ENCODE peak calls at places on chromosome 12, in nine cellular contexts. S is effector CD4-positive, alpha-beta T cell; V is NCI-H1048; B is HCT116; M is NCI-H748 treated with DMSO at 0.1 percent for 48 hours; G is EH; T is esophagus muscularis mucosa; W is endothelial cell; L is M059J. O is an unnamed sample.

GRCh38 chr12:75994069-75994740 is 37.4 kb downstream of the PHLDA1 start:
- DNase-seq in S (no peak), M (no peak), G (no peak), L (no peak), T (no peak), W (no peak), V (no peak), B (no peak), O (no peak)

GRCh38 chr12:21819236-21819635 is 44.7 kb upstream of the KCNJ8 start:
- DNase-seq in S (no peak), V (no peak), B (no peak), G (peak), M (no peak), T (no peak), W (no peak), L (no peak), O (peak)

GRCh38 chr12:49922349-49923034 is 18.8 kb upstream of the FAIM2 start:
- DNase-seq in M (no peak), W (no peak), L (no peak), V (no peak), G (no peak), S (no peak), T (no peak), B (no peak), O (no peak)

GRCh38 chr12:79415754-79416435 is 274.9 kb downstream of the PAWR start:
- DNase-seq in T (no peak), S (no peak), B (no peak), W (no peak), G (peak), M (no peak), V (no peak), L (peak), O (no peak)

GRCh38 chr12:27284751-27285150 is 40.7 kb downstream of the STK38L start:
- DNase-seq in W (no peak), S (no peak), G (peak), T (no peak), L (peak), B (no peak), M (no peak), V (no peak), O (peak)

GRCh38 chr12:94289551-94290312 is 141.4 kb downstream of the PLXNC1 start:
- DNase-seq in M (no peak), G (peak), T (no peak), W (no peak), S (no peak), V (no peak), L (peak), B (no peak), O (peak)

GRCh38 chr12:53999596-54000104 is 311 bp upstream of the HOXC9 start:
- DNase-seq in B (peak), V (peak), T (no peak), G (peak), W (no peak), S (no peak), L (peak), M (peak), O (peak)

GRCh38 chr12:52924764-52925716 is 20.2 kb upstream of the KRT8 start:
- DNase-seq in B (peak), T (no peak), S (no peak), L (peak), M (no peak), W (no peak), G (peak), V (no peak), O (peak)

GRCh38 chr12:19969476-19969875 is 398.9 kb upstream of the PDE3A start:
- DNase-seq in B (no peak), T (no peak), G (peak), V (no peak), W (no peak), L (no peak), M (no peak), S (no peak), O (no peak)

GRCh38 chr12:32395031-32395430 is 4.3 kb upstream of the FGD4 start:
- DNase-seq in L (no peak), W (no peak), V (no peak), M (no peak), T (no peak), G (no peak), S (no peak), B (no peak), O (no peak)

GRCh38 chr12:89414322-89414721 is 62.0 kb upstream of the DUSP6 start:
- DNase-seq in T (peak), W (no peak), S (no peak), G (no peak), B (no peak), M (no peak), L (no peak), V (no peak), O (no peak)

GRCh38 chr12:49689236-49689635 is 18.0 kb downstream of the FMNL3 start:
- DNase-seq in W (no peak), B (no peak), T (no peak), M (no peak), V (no peak), G (no peak), L (no peak), S (no peak), O (no peak)

GRCh38 chr12:14776236-14776959 is 26.9 kb downstream of the WBP11 start:
- DNase-seq in L (peak), B (no peak), T (no peak), W (no peak), M (no peak), G (peak), V (no peak), S (no peak), O (peak)

GRCh38 chr12:47190271-47190750 is 110.6 kb upstream of the AMIGO2 start:
- DNase-seq in S (no peak), W (no peak), V (peak), L (peak), B (no peak), T (no peak), M (no peak), G (peak), O (peak)

GRCh38 chr12:19915392-19916192 is 452.7 kb upstream of the PDE3A start:
- DNase-seq in G (peak), V (no peak), L (peak), S (no peak), W (peak), B (peak), M (peak), T (no peak), O (no peak)

GRCh38 chr12:9798008-9798619 is 29.2 kb upstream of the KLRF1 start:
- DNase-seq in G (peak), L (peak), B (peak), V (no peak), T (no peak), S (peak), W (peak), M (peak), O (peak)

GRCh38 chr12:8860165-8860961 is 37.9 kb downstream of the A2ML1 start:
- DNase-seq in M (no peak), W (peak), S (peak), T (no peak), B (peak), V (no peak), G (peak), L (peak), O (peak)

GRCh38 chr12:3252416-3252815 is 175.2 kb downstream of the TSPAN9 start:
- DNase-seq in G (no peak), T (peak), W (no peak), B (no peak), S (no peak), V (no peak), L (no peak), M (no peak), O (no peak)

GRCh38 chr12:69338120-69338859 is 9.9 kb upstream of the LYZ start:
- DNase-seq in S (no peak), V (no peak), B (no peak), L (no peak), T (no peak), W (no peak), M (no peak), G (no peak), O (no peak)

GRCh38 chr12:62194616-62195015 is 65.6 kb upstream of the USP15 start:
- DNase-seq in T (no peak), W (no peak), G (no peak), L (peak), B (no peak), M (no peak), V (no peak), S (no peak), O (no peak)

GRCh38 chr12:88578821-88579518 is 1.3 kb downstream of the KITLG start:
- DNase-seq in M (peak), B (no peak), V (no peak), S (no peak), T (no peak), W (peak), G (peak), L (peak), O (peak)

GRCh38 chr12:113407931-113408585 is 4.4 kb upstream of the SDS start:
- DNase-seq in L (peak), T (no peak), M (no peak), B (no peak), S (no peak), V (no peak), G (peak), W (no peak), O (peak)

GRCh38 chr12:10919809-10920208 is 9.2 kb upstream of the PRH2 start:
- DNase-seq in G (no peak), M (no peak), V (no peak), T (no peak), B (no peak), L (no peak), S (no peak), W (no peak), O (no peak)

GRCh38 chr12:6161124-6161882 is 36.8 kb upstream of the VWF start:
- DNase-seq in S (no peak), W (no peak), L (no peak), T (no peak), B (no peak), G (peak), V (no peak), M (no peak), O (no peak)

GRCh38 chr12:80165741-80166140 is 66.4 kb downstream of the OTOGL start:
- DNase-seq in T (no peak), L (no peak), B (no peak), V (no peak), W (no peak), S (no peak), G (no peak), M (no peak), O (no peak)

GRCh38 chr12:7144414-7145120 is 14.4 kb downstream of the CLSTN3 start:
- DNase-seq in T (no peak), G (peak), M (peak), B (peak), W (no peak), S (no peak), L (peak), V (peak), O (peak)

GRCh38 chr12:128408669-128409068 is 141.7 kb downstream of the TMEM132C start:
- DNase-seq in S (no peak), B (no peak), W (no peak), G (no peak), V (no peak), M (no peak), T (no peak), L (no peak), O (no peak)

GRCh38 chr12:52221912-52222457 is 11.1 kb upstream of the KRT7 start:
- DNase-seq in L (peak), V (no peak), W (peak), G (peak), S (peak), T (no peak), B (peak), M (peak), O (peak)

GRCh38 chr12:48197967-48198618 is 5.0 kb downstream of the OR10AD1 start:
- DNase-seq in W (peak), G (peak), M (peak), B (peak), L (peak), V (peak), S (peak), T (peak), O (peak)

GRCh38 chr12:80857311-80857710 is 80.4 kb downstream of the LIN7A start:
- DNase-seq in M (no peak), L (no peak), T (no peak), B (no peak), S (no peak), G (peak), V (no peak), W (no peak), O (peak)